ENCODE peak calls at places on chromosomes 2 and 18, in seven cellular contexts. K is stimulated activated CD4-positive, alpha-beta T cell treated with anti-CD3 and anti-CD28 coated beads, Interleukin-12 subunit alpha, Interleukin-12 subunit beta, amount 100 ng/mL, for 4 hours; U is HuH-7.5; R is sigmoid colon; Q is brain pericyte; W is activated T-cell treated with anti-CD3 and anti-CD28 coated beads for 4 hours; G is hippocampal formation. Z is an unnamed sample.

GRCh38 chr2:144835634-144836351 is 315.9 kb upstream of the ZEB2 start:
- DNase-seq in K (no peak), U (no peak), R (no peak), Q (no peak), W (no peak), G (no peak), Z (no peak)

GRCh38 chr2:230777681-230778080 is 65.0 kb downstream of the CAB39 start:
- DNase-seq in K (no peak), U (no peak), R (no peak), Q (no peak), W (no peak), G (no peak), Z (no peak)

GRCh38 chr2:230347659-230348305 is 20.8 kb downstream of the SP140L start:
- DNase-seq in K (no peak), U (no peak), R (no peak), Q (no peak), W (peak), G (no peak), Z (no peak)

GRCh38 chr2:232981767-232982360 is 31.2 kb downstream of the NGEF start:
- DNase-seq in K (no peak), U (no peak), R (no peak), Q (no peak), W (no peak), G (no peak), Z (no peak)

GRCh38 chr18:25075793-25076192 is 276.2 kb downstream of the ZNF521 start:
- DNase-seq in K (no peak), U (no peak), R (no peak), Q (no peak), W (no peak), G (no peak), Z (no peak)

GRCh38 chr2:149931486-149931885 is 343.9 kb upstream of the MMADHC start:
- DNase-seq in K (no peak), U (no peak), R (no peak), Q (no peak), W (no peak), G (no peak), Z (no peak)

GRCh38 chr18:36580874-36581750 is 247.7 kb downstream of the TPGS2 start:
- DNase-seq in K (no peak), U (no peak), R (no peak), Q (no peak), W (no peak), G (no peak), Z (no peak)

GRCh38 chr2:43131890-43132522 is 94.4 kb downstream of the ZFP36L2 start:
- DNase-seq in K (no peak), U (no peak), R (no peak), Q (no peak), W (no peak), G (no peak), Z (no peak)

GRCh38 chr2:38685116-38685735 is 19.3 kb downstream of the GALM start:
- DNase-seq in K (no peak), U (peak), R (no peak), Q (no peak), W (no peak), G (no peak), Z (no peak)

GRCh38 chr2:64212801-64213321 is 68.6 kb upstream of the PELI1 start:
- DNase-seq in K (no peak), U (no peak), R (no peak), Q (no peak), W (peak), G (no peak), Z (no peak)

GRCh38 chr2:238720232-238720672 is 127.6 kb upstream of the TWIST2 start:
- DNase-seq in K (peak), U (peak), R (no peak), Q (no peak), W (peak), G (no peak), Z (peak)

GRCh38 chr18:66495844-66496243 is 108.0 kb downstream of the CDH19 start:
- DNase-seq in K (no peak), U (no peak), R (no peak), Q (no peak), W (no peak), G (peak), Z (peak)

GRCh38 chr2:42924436-42924897 is 132.1 kb upstream of the HAAO start:
- DNase-seq in K (no peak), U (no peak), R (no peak), Q (no peak), W (no peak), G (no peak), Z (no peak)

GRCh38 chr2:134460583-134460998 is 206.7 kb downstream of the MGAT5 start:
- DNase-seq in K (no peak), U (peak), R (no peak), Q (no peak), W (no peak), G (peak), Z (peak)

GRCh38 chr18:48942554-48943261 is 8.1 kb downstream of the SMAD7 start:
- DNase-seq in K (no peak), U (peak), R (no peak), Q (no peak), W (no peak), G (no peak), Z (no peak)

GRCh38 chr2:25043241-25043867 is 1.5 kb downstream of the EFR3B start:
- DNase-seq in K (peak), U (no peak), R (peak), Q (peak), W (peak), G (no peak), Z (peak)

GRCh38 chr2:113132622-113133021 is 5.2 kb downstream of the IL1RN start:
- DNase-seq in K (no peak), U (no peak), R (no peak), Q (no peak), W (no peak), G (no peak), Z (no peak)

GRCh38 chr18:79382681-79383387 is 12.9 kb upstream of the NFATC1 start:
- DNase-seq in K (no peak), U (no peak), R (peak), Q (no peak), W (no peak), G (no peak), Z (no peak)

GRCh38 chr18:6414118-6414722 is 491 bp downstream of the L3MBTL4 start:
- DNase-seq in K (peak), U (no peak), R (peak), Q (no peak), W (no peak), G (peak), Z (peak)

GRCh38 chr18:50311573-50312106 is 24.1 kb upstream of the CXXC1 start:
- DNase-seq in K (no peak), U (no peak), R (no peak), Q (no peak), W (no peak), G (no peak), Z (no peak)

GRCh38 chr18:47520263-47520662 is 268.8 kb upstream of the SKOR2 start:
- DNase-seq in K (no peak), U (no peak), R (no peak), Q (no peak), W (no peak), G (no peak), Z (no peak)

GRCh38 chr2:101518470-101519172 is 43.7 kb upstream of the RFX8 start:
- DNase-seq in K (no peak), U (peak), R (no peak), Q (no peak), W (no peak), G (peak), Z (no peak)

GRCh38 chr2:208265371-208265806 is 666 bp upstream of the PIKFYVE start:
- DNase-seq in K (peak), U (no peak), R (no peak), Q (no peak), W (no peak), G (peak), Z (peak)

GRCh38 chr2:98727369-98727749 is 3.6 kb downstream of the MGAT4A start:
- DNase-seq in K (no peak), U (no peak), R (no peak), Q (no peak), W (no peak), G (no peak), Z (no peak)

GRCh38 chr2:217858519-217859466 is 144.0 kb downstream of the TNS1 start:
- DNase-seq in K (no peak), U (no peak), R (peak), Q (peak), W (no peak), G (peak), Z (no peak)

GRCh38 chr2:240640939-240641338 is 15.7 kb downstream of the GPR35 start:
- DNase-seq in K (no peak), U (peak), R (peak), Q (no peak), W (no peak), G (no peak), Z (no peak)

GRCh38 chr2:44237221-44237620 is 38.1 kb upstream of the SLC3A1 start:
- DNase-seq in K (no peak), U (no peak), R (no peak), Q (no peak), W (no peak), G (no peak), Z (peak)

GRCh38 chr2:215136669-215137328 is 1.6 kb downstream of the ABCA12 start:
- DNase-seq in K (no peak), U (no peak), R (no peak), Q (no peak), W (no peak), G (no peak), Z (no peak)

GRCh38 chr2:15734871-15735737 is 143.4 kb downstream of the DDX1 start:
- DNase-seq in K (no peak), U (no peak), R (no peak), Q (no peak), W (no peak), G (no peak), Z (no peak)

Z was measured in GM12891.